ENCODE peak calls at places on chromosomes 7 and 10, in nine cellular contexts. N is endothelial cell of umbilical vein, B is prostate gland, M is tibial nerve, J is uterus, A is esophagus squamous epithelium, O is NB4, E is body of pancreas, C is sigmoid colon. F is an unnamed sample.

GRCh38 chr7:37391791-37392672 is 56.6 kb downstream of the ELMO1 start:
- DNase-seq in E (no peak), N (peak), O (peak), B (no peak), J (no peak), A (no peak), M (no peak), C (no peak), F (no peak)

GRCh38 chr10:117533507-117534281 is 8.9 kb upstream of the EMX2 start:
- DNase-seq in M (no peak), O (no peak), C (peak), N (no peak), E (no peak), B (no peak), A (no peak), J (peak), F (no peak)

GRCh38 chr7:102425639-102426267 is 7.6 kb upstream of the ORAI2 start:
- DNase-seq in O (no peak), A (peak), E (no peak), J (no peak), C (no peak), M (no peak), N (no peak), B (no peak), F (peak)

GRCh38 chr7:75756340-75757297 is 15.4 kb downstream of the CCL26 start:
- DNase-seq in A (no peak), O (peak), B (no peak), M (no peak), E (no peak), N (peak), C (no peak), J (no peak), F (no peak)

GRCh38 chr10:385571-386300 is 250.5 kb downstream of the ZMYND11 start:
- DNase-seq in A (no peak), E (no peak), N (no peak), C (peak), B (no peak), O (no peak), M (no peak), J (no peak), F (no peak)

GRCh38 chr10:104334561-104334960 is 3.7 kb downstream of the ITPRIP start:
- DNase-seq in B (no peak), N (no peak), O (no peak), J (no peak), M (no peak), C (peak), A (no peak), E (no peak), F (no peak)

GRCh38 chr10:57094965-57095364 is 733.9 kb upstream of the ZWINT start:
- DNase-seq in N (no peak), A (no peak), C (no peak), E (peak), M (no peak), B (no peak), O (no peak), J (no peak), F (no peak)

GRCh38 chr10:103295391-103296044 is 18.6 kb downstream of the INA start:
- DNase-seq in E (no peak), N (no peak), M (no peak), J (no peak), B (no peak), C (no peak), A (no peak), O (no peak), F (no peak)

GRCh38 chr7:31735991-31736982 is 49.3 kb downstream of the PPP1R17 start:
- DNase-seq in C (peak), E (peak), B (peak), A (no peak), N (peak), O (peak), J (peak), M (peak), F (peak)

GRCh38 chr7:116572036-116572435 is 47.2 kb downstream of the CAV1 start:
- DNase-seq in O (no peak), J (no peak), M (no peak), B (no peak), A (no peak), E (no peak), N (no peak), C (no peak), F (no peak)

GRCh38 chr7:99036531-99037175 is 107.3 kb downstream of the SMURF1 start:
- DNase-seq in A (no peak), O (peak), M (no peak), E (no peak), J (no peak), N (peak), B (no peak), C (no peak), F (no peak)

GRCh38 chr10:45425628-45426563 is 51.9 kb downstream of the ALOX5 start:
- DNase-seq in J (no peak), M (no peak), N (peak), A (no peak), B (no peak), E (peak), C (no peak), O (no peak), F (no peak)

GRCh38 chr10:108791794-108792474 is 1131.4 kb downstream of the XPNPEP1 start:
- DNase-seq in M (no peak), C (no peak), N (no peak), J (no peak), E (no peak), O (no peak), A (no peak), B (no peak), F (no peak)

GRCh38 chr10:55766212-55766611 is 594.8 kb downstream of the ZWINT start:
- DNase-seq in O (no peak), C (no peak), B (no peak), M (no peak), E (no peak), N (no peak), J (no peak), A (no peak), F (no peak)

GRCh38 chr10:131576341-131577177 is 265.0 kb upstream of the TCERG1L start:
- DNase-seq in B (no peak), E (no peak), A (no peak), M (no peak), C (no peak), N (no peak), J (no peak), O (no peak), F (no peak)

DNA sequence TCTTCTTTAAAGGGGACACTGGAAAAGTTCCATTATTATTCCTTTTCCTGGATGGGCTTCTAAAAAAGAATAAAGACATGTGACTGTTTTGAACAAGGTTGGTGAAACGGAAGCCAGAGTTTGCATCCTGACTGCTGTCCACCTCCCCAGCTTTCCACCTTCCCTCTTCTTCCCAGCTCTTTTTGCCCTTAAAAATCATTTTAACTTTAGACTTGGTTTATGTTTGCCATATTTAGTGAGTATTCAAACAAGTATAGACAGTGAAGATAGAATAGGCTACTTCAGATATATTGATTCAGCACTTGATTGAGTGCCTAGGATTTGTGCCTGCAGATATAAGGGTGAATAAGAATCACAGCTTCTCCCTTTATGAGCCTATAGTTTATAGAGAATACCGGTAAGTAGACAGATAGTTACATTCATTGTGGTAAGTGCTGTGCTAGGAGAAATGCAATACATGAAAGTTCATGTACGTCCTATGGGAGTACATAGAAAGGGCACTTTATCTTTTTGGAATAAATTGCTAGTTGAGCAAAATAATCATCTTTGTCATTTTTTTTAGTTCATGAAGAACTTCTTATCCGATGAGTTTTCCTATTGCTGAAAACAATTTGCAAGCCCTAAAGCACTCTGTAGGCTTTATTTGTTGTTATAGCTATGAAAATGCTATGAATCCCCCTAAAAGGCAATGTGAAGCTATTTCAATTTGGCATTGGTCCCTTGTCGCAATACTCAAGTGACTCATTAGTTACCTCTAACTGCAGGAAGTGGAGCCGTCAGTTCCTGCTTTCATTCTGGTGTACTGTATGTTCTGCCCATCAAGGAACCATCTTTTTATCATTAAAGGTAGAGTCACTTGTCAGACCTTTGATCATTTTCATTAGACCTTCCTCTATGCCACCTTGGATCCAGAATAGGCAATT is 57.2 kb upstream of the STRIP2 start:
- DNase-seq in B (no peak), E (no peak), A (no peak), C (no peak), N (peak), O (peak), J (no peak), M (no peak), F (no peak)
- TF ChIP-seq CTCF in B (no peak), E (peak), A (no peak), C (no peak), N (no peak), O (no peak), J (no peak), M (no peak), F (no peak)

DNA sequence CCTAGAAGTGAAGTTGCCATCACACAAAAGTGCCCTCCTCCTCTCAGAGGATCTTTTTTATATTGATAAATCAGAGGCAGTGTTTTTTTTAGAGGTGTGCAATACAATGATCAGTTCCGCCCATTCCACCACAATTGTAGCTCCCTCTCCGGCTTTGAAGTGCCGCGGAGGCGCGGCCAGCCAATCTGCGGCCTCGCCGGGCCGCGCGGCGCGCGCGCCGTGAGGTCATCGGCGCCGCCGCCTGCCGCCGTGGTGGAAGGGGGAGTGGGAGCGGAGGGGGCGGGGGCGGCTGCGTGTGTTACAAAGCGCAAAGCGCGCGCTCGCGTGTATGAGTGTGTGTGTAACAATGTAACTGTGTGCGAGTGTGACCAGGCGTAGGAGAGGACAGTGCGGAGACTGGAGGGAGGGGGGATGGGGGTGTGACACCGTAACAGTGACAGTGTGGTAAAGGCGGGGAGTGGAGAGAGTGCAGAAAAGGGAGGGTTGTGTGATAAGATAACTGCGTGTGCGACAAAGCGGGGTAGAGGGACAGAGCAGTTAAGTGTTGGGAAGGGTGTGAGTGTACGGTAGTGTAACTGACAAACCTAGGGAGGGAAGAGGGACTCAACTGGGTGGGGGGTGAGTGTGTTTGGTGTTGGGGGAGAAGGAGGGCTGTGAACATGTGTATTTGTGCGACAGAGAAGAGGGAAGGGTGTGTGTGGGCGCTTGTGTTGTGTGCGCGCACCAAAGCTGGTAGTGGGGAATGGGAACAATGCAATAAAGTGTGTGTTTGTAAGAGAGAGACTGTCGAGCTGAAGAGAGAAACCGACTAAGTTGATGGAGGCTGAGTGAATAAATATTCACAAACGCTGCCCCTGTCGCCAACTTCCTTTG is at the start of gene SP8:
- DNase-seq in M (no peak), J (no peak), O (peak), A (no peak), C (no peak), B (peak), E (no peak), N (peak), F (no peak)
- TF ChIP-seq POLR2A in M (no peak), J (no peak), O (no peak), A (no peak), C (no peak), B (peak), E (no peak), N (no peak), F (no peak)

GRCh38 chr10:47060993-47061500 is 149.8 kb downstream of the PTPN20 start:
- DNase-seq in M (no peak), E (no peak), B (no peak), J (no peak), C (peak), O (no peak), N (no peak), A (no peak), F (no peak)

GRCh38 chr10:47063858-47064257 is 152.6 kb downstream of the PTPN20 start:
- DNase-seq in E (no peak), C (no peak), A (no peak), B (no peak), N (no peak), O (no peak), J (no peak), M (no peak), F (no peak)

GRCh38 chr10:47060356-47060755 is 149.1 kb downstream of the PTPN20 start:
- DNase-seq in C (peak), J (no peak), B (no peak), O (no peak), N (no peak), E (no peak), M (no peak), A (no peak), F (no peak)

GRCh38 chr10:47061776-47062175 is 150.5 kb downstream of the PTPN20 start:
- DNase-seq in E (no peak), A (no peak), M (no peak), J (no peak), C (peak), N (no peak), B (no peak), O (no peak), F (no peak)

GRCh38 chr10:47062801-47063200 is 151.6 kb downstream of the PTPN20 start:
- DNase-seq in A (no peak), O (peak), N (no peak), E (no peak), B (no peak), C (peak), M (no peak), J (no peak), F (no peak)
- TF ChIP-seq CTCF in A (no peak), O (peak), N (no peak), E (no peak), B (no peak), C (no peak), M (no peak), J (no peak), F (no peak)

GRCh38 chr7:12686234-12686893 is 1.1 kb upstream of the ARL4A start:
- DNase-seq in B (peak), A (peak), O (peak), N (peak), E (peak), C (peak), M (peak), J (peak), F (peak)
- TF ChIP-seq POLR2A in B (no peak), A (no peak), O (no peak), N (no peak), E (no peak), C (no peak), M (no peak), J (peak), F (no peak)

DNA sequence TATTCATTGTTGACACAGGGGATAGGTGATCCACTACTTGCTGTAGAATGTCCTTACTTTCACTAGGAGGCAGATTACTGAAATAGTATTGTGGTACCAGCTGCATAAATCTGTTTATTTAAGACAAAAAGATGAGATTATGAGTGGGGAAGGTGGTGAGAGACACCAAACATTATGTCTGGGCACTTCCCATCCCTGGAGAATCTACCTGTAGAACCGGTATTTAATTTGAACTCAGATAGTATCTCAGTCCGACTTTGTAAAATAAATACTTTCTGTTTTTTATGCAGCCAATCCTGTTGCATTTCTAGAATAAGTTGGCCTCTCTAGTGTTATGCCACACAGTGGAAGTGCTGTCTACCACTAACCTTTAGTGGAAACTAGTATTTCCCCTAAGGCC is 13.4 kb downstream of the BCCIP start:
- DNase-seq in E (no peak), N (no peak), A (no peak), B (no peak), M (no peak), O (no peak), C (no peak), J (no peak), F (no peak)
- TF ChIP-seq CTCF in E (no peak), N (no peak), A (no peak), B (no peak), M (no peak), O (no peak), C (no peak), J (no peak), F (no peak)

GRCh38 chr7:27130540-27131389 is at the start of gene HOXA4:
- DNase-seq in O (peak), M (peak), A (peak), B (peak), J (peak), E (peak), N (peak), C (peak), F (peak)
- TF ChIP-seq POLR2A in O (peak), M (no peak), A (no peak), B (peak), J (peak), E (no peak), N (peak), C (peak), F (peak)

GRCh38 chr7:3480197-3480596 is 179.1 kb downstream of the SDK1 start:
- DNase-seq in E (no peak), N (no peak), J (no peak), A (no peak), O (no peak), M (no peak), C (no peak), B (no peak), F (no peak)

GRCh38 chr7:3481435-3481834 is 180.4 kb downstream of the SDK1 start:
- DNase-seq in J (no peak), C (no peak), M (no peak), O (no peak), N (no peak), B (no peak), E (no peak), A (no peak), F (no peak)

GRCh38 chr7:3482147-3482921 is 181.3 kb downstream of the SDK1 start:
- DNase-seq in E (peak), N (peak), C (no peak), B (no peak), J (no peak), A (no peak), M (no peak), O (peak), F (no peak)
- TF ChIP-seq CTCF in E (peak), N (peak), C (no peak), B (peak), J (no peak), A (peak), M (no peak), O (peak), F (peak)

GRCh38 chr7:922334-923107 is 32.0 kb downstream of the ADAP1 start:
- DNase-seq in O (peak), A (no peak), E (peak), N (no peak), B (no peak), J (no peak), M (peak), C (peak), F (peak)

GRCh38 chr7:921581-922333 is 32.7 kb downstream of the ADAP1 start:
- DNase-seq in E (peak), O (no peak), A (no peak), M (peak), J (peak), C (peak), N (no peak), B (no peak), F (peak)

GRCh38 chr7:925601-926000 is 28.9 kb downstream of the ADAP1 start:
- DNase-seq in B (no peak), J (no peak), C (peak), A (no peak), O (no peak), E (peak), M (peak), N (no peak), F (no peak)

GRCh38 chr7:924541-925231 is 29.8 kb downstream of the ADAP1 start:
- DNase-seq in J (no peak), E (peak), M (peak), C (peak), O (peak), B (no peak), A (no peak), N (no peak), F (peak)

GRCh38 chr7:923108-924041 is 31.1 kb downstream of the ADAP1 start:
- DNase-seq in E (peak), N (no peak), M (peak), B (no peak), J (no peak), C (peak), O (peak), A (peak), F (peak)
- TF ChIP-seq POLR2A in E (no peak), N (no peak), M (no peak), B (no peak), J (no peak), C (peak), O (peak), A (no peak), F (no peak)

DNA sequence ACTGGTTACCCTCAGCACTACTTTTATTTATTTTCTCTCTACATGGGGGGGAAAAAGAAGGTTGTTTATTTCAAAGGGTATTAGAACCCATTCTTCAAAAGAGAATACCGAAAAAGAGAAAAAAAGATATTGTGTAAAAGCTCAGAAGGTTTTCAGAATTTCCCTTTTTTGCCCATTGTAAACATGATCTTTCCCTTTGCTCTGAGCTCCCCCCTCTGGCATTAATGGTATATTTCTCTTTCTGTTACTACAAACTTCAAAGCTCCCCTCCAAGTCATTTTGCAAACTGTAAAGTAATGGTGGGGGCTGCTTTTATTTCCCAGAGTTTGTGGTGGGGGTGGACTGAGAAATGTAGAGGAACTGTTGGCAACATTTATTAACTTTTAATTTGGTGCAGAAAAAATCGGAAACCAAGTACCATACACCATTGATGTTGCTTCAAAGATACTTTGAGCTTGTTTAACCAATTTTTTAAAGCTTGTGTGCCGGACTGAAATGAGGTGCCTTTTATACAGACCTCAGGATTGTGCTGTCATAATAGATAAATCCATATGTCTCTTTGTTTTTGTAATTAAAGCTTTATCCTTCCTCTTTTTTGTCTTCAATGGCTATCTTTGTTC is 181.5 kb downstream of the EXOC4 start:
- DNase-seq in E (no peak), J (no peak), M (no peak), B (no peak), N (peak), C (no peak), O (peak), A (no peak), F (no peak)
- TF ChIP-seq CTCF in E (peak), J (peak), M (no peak), B (no peak), N (peak), C (peak), O (no peak), A (peak), F (peak)

DNA sequence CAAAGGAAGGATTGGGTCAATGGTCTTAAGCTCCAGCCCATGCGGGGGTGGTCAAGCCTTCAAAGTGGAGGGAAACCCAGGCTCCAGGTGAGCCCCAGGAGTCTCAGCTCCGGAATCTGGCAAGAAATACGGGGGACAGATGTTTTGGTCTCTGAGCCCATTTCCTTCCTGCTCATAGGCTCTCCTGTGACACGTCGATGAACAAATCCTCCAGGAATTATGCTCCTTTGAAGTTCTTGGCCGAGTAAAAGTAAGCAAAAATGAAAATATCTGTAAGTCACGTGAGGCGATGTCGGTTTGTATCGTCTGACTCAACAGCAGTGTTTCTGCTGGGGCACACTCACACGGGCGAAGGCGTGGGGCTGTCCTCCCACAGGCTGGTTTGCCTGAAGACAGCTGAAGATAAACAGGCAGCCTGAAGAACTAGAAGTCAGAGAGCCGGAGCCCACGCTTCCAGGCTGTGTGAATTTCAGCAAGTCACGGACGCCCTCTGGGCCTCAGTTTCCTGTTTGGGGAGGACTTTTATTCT is 52.6 kb upstream of the SMNDC1 start:
- DNase-seq in N (no peak), O (no peak), C (no peak), E (no peak), J (peak), B (no peak), A (no peak), M (no peak), F (no peak)
- TF ChIP-seq POLR2A in N (no peak), O (no peak), C (no peak), E (no peak), J (no peak), B (no peak), A (no peak), M (no peak), F (no peak)